ENCODE peak calls at places on chromosomes 1 and 21, in seven cellular contexts. F, L, J, P, Z, S and C are unnamed samples.

GRCh38 chr1:152926091-152926490 is 17.7 kb downstream of the IVL start:
- DNase-seq in F (no peak), L (no peak), J (no peak), P (no peak), Z (peak; percentile 82), S (no peak), C (no peak)

GRCh38 chr1:22709891-22710687 is 550 bp upstream of the EPHB2 start:
- DNase-seq in F (peak; percentile 57), L (no peak), J (no peak), P (peak; percentile 78), Z (peak; percentile 64), S (no peak), C (peak; percentile 80)

GRCh38 chr1:20601123-20601825 is 12.4 kb downstream of the CDA start:
- DNase-seq in F (no peak), L (no peak), J (no peak), P (no peak), Z (peak; percentile 62), S (no peak), C (no peak)

GRCh38 chr1:212242288-212242984 is 42.8 kb upstream of the PPP2R5A start:
- DNase-seq in F (no peak), L (no peak), J (no peak), P (no peak), Z (no peak), S (no peak), C (no peak)

GRCh38 chr21:26120833-26121232 is 49.7 kb downstream of the APP start:
- DNase-seq in F (no peak), L (no peak), J (no peak), P (peak; percentile 40), Z (peak; percentile 92), S (no peak), C (no peak)

GRCh38 chr1:94081566-94082344 is 39.2 kb downstream of the ABCA4 start:
- DNase-seq in F (no peak), L (peak; percentile 73), J (no peak), P (peak; percentile 69), Z (peak; percentile 95), S (no peak), C (no peak)

GRCh38 chr1:194013561-194013960 is 827.1 kb upstream of the B3GALT2 start:
- DNase-seq in F (no peak), L (no peak), J (no peak), P (peak; percentile 32), Z (peak; percentile 21), S (no peak), C (no peak)

GRCh38 chr1:94827434-94827833 is 7.3 kb downstream of the SLC44A3 start:
- DNase-seq in F (no peak), L (no peak), J (no peak), P (no peak), Z (no peak), S (no peak), C (no peak)

GRCh38 chr1:201530741-201531521 is 8.0 kb upstream of the NAV1 start:
- DNase-seq in F (peak; percentile 86), L (peak; percentile 81), J (peak; percentile 93), P (peak; percentile 88), Z (peak; percentile 91), S (peak; percentile 94), C (peak; percentile 53)

GRCh38 chr1:85654066-85654782 is 54.0 kb downstream of the ZNHIT6 start:
- DNase-seq in F (no peak), L (no peak), J (no peak), P (peak; percentile 35), Z (peak; percentile 48), S (no peak), C (no peak)

GRCh38 chr1:175933801-175934200 is 190.4 kb upstream of the TNR start:
- DNase-seq in F (no peak), L (no peak), J (no peak), P (peak; percentile 10), Z (peak; percentile 8), S (no peak), C (no peak)

GRCh38 chr1:172510479-172510878 is 22.5 kb upstream of the SUCO start:
- DNase-seq in F (no peak), L (no peak), J (no peak), P (no peak), Z (no peak), S (no peak), C (no peak)

GRCh38 chr1:156160744-156161181 is 7.4 kb downstream of the SEMA4A start:
- DNase-seq in F (peak; percentile 72), L (no peak), J (peak; percentile 92), P (peak; percentile 70), Z (no peak), S (no peak), C (peak; percentile 71)

GRCh38 chr21:29104239-29104708 is 26.2 kb upstream of the MAP3K7CL start:
- DNase-seq in F (no peak), L (no peak), J (no peak), P (no peak), Z (no peak), S (no peak), C (no peak)

GRCh38 chr21:41848971-41849580 is 30.1 kb downstream of the PRDM15 start:
- DNase-seq in F (no peak), L (no peak), J (no peak), P (no peak), Z (no peak), S (no peak), C (no peak)

DNA sequence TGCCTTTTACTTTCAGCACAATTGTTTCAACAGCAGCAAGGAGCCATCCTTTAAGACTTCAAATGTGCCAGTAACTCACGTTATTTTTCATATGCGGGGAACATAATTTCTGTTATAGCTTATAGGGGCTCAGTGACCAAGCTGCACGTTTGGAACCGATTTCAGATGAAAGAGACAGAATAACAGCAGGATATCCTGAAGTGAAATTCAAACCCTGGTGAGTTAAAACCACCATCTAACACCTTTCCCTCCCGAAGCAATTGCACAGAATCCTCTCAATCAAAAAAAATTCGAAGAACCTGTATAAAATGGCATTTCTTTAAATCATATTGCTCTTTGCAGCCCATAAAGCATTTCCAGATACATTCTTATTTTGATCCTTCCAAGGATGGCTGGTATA is 6.9 kb downstream of the SMYD2 start:
- DNase-seq in F (no peak), L (no peak), J (no peak), P (no peak), Z (no peak), S (no peak), C (no peak)
- TF ChIP-seq CTCF in F (no peak), L (no peak), J (no peak), P (no peak), Z (no peak), S (no peak), C (no peak)

GRCh38 chr1:44609768-44610526 is 64.3 kb downstream of the TMEM53 start:
- DNase-seq in F (no peak), L (no peak), J (no peak), P (no peak), Z (no peak), S (no peak), C (no peak)

GRCh38 chr1:44605904-44606615 is 68.2 kb downstream of the TMEM53 start:
- DNase-seq in F (no peak), L (no peak), J (no peak), P (no peak), Z (peak; percentile 35), S (no peak), C (no peak)

GRCh38 chr1:44609412-44609767 is 64.9 kb downstream of the TMEM53 start:
- DNase-seq in F (peak; percentile 34), L (no peak), J (no peak), P (peak; percentile 46), Z (peak; percentile 43), S (no peak), C (peak; percentile 64)

GRCh38 chr1:44606701-44607281 is 67.5 kb downstream of the TMEM53 start:
- DNase-seq in F (no peak), L (no peak), J (no peak), P (no peak), Z (no peak), S (no peak), C (no peak)

GRCh38 chr1:44608141-44608540 is 66.1 kb downstream of the TMEM53 start:
- DNase-seq in F (no peak), L (no peak), J (no peak), P (no peak), Z (no peak), S (no peak), C (no peak)
- TF ChIP-seq CTCF in F (no peak), L (peak; percentile 18), J (no peak), P (peak; percentile 32), Z (peak; percentile 14), S (no peak), C (no peak)

DNA sequence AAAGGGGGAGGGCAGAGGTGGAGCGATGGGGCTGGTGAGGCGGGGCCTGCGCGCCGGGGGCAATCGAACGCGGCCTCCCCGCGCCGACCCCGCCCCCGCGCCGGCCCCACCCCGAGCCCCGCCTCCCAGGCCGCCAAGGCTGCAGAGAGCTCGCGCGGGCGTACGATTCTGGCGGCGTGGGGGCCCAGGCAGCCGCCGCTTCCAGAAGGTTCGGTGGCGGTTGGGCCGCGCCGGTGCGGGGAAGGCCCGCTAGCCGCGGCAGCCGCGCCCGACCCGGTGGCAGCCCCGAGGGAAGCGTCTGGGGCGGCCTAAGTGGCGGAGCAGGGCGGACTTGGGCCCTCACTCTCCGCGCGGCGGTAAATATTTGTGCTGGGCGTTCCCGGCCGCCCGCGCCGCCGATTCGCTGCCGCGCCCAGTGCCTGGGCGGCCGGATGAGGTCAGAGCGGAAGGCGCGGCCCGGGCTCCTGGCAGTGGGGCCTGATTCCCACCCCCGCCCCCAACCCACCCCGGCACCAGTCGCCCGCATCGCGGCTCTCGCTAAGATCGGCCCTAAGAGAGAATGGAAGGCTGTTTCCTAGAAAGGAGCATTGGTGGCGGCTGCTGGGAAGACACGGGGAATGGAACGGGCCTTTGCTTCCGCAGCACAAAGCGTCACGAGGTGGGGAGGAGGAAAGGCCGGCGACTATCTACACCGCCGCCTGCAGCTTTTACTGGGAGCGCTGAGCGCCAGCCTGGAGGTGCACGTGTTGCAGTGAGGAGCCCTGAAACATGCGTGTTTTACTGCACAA is at the start of gene ACOT7:
- DNase-seq in F (peak; percentile 90), L (peak; percentile 44), J (peak; percentile 88), P (peak; percentile 86), Z (peak; percentile 87), S (peak; percentile 93), C (peak; percentile 81)
- TF ChIP-seq CTCF in F (peak; percentile 43), L (peak; percentile 31), J (no peak), P (peak; percentile 24), Z (peak; percentile 16), S (peak; percentile 41), C (no peak)

GRCh38 chr1:192764675-192765074 is 44.2 kb upstream of the RGS2 start:
- DNase-seq in F (no peak), L (no peak), J (no peak), P (no peak), Z (no peak), S (no peak), C (no peak)

GRCh38 chr1:192767798-192768197 is 41.0 kb upstream of the RGS2 start:
- DNase-seq in F (no peak), L (no peak), J (no peak), P (no peak), Z (no peak), S (no peak), C (no peak)

GRCh38 chr1:192766009-192766625 is 42.7 kb upstream of the RGS2 start:
- DNase-seq in F (no peak), L (no peak), J (no peak), P (peak; percentile 31), Z (peak; percentile 32), S (no peak), C (no peak)

GRCh38 chr1:192768463-192768862 is 40.4 kb upstream of the RGS2 start:
- DNase-seq in F (no peak), L (no peak), J (no peak), P (no peak), Z (no peak), S (no peak), C (no peak)

DNA sequence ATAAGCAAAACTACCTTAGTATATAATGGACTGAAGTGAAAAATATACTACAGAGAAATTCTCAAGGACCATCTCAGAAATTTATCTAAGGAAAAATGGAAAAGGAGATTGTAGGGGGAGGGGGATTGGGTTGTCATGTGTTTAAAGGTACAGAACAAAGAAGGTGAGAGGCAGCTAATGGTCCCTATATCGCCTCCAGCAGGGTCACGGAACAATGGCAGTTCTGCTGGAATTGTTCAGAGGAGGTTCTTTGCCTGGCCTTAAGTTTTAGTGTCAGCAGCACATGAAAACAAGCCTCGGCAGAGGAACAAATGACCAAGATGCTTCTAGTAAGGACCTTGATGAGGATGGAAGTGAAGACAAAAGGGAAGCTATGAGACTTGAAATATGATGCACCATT is 42.0 kb upstream of the RGS2 start:
- DNase-seq in F (no peak), L (no peak), J (no peak), P (no peak), Z (no peak), S (no peak), C (no peak)
- TF ChIP-seq CTCF in F (no peak), L (no peak), J (no peak), P (no peak), Z (no peak), S (no peak), C (no peak)